ENCODE peak calls at places on chromosomes 7 and 10, in nine cellular contexts. N is EL; T is NCI-H1417; D is stimulated activated naive CD8-positive, alpha-beta T cell treated with anti-CD3 and anti-CD28 coated beads, Interleukin-15, Interleukin-2, amounts not matched to agents 100 U/mL and 50 U/mL, for 24 hours; I is activated B cell treated with CpG ODN at 0.5 μM for 24 hours; P is activated naive CD8-positive, alpha-beta T cell treated with anti-CD3 and anti-CD28 coated beads, Interleukin-2, amount 50 U/mL, for 16 hours; R is stimulated activated CD4-positive, alpha-beta T cell treated with anti-CD3 and anti-CD28 coated beads, Interleukin-1b, Interleukin-23, amount 100 ng/mL, for 48 hours; V is fibroblast of pulmonary artery; J is activated effector memory CD4-positive, alpha-beta T cell treated with anti-CD3 and anti-CD28 coated beads, Interleukin-2, amount 50 U/mL, for 16 hours. K is an unnamed sample.

GRCh38 chr7:17497136-17497535 is 198.7 kb downstream of the AHR start:
- DNase-seq in N (no peak), T (no peak), D (no peak), I (no peak), P (no peak), R (no peak), V (peak), J (no peak), K (no peak)

GRCh38 chr10:66550351-66550750 is 375.5 kb upstream of the LRRTM3 start:
- DNase-seq in N (no peak), T (no peak), D (no peak), I (no peak), P (no peak), R (no peak), V (no peak), J (no peak), K (no peak)

GRCh38 chr7:786472-787255 is 45.6 kb upstream of the SUN1 start:
- DNase-seq in N (peak), T (peak), D (peak), I (peak), P (peak), R (peak), V (peak), J (peak), K (peak)

GRCh38 chr10:4355346-4355745 is 470.7 kb upstream of the AKR1E2 start:
- DNase-seq in N (peak), T (no peak), D (no peak), I (no peak), P (no peak), R (no peak), V (no peak), J (no peak), K (no peak)

GRCh38 chr10:58662314-58662713 is 149.6 kb downstream of the BICC1 start:
- DNase-seq in N (peak), T (no peak), D (no peak), I (no peak), P (no peak), R (no peak), V (peak), J (no peak), K (no peak)

GRCh38 chr10:99850041-99850766 is 67.8 kb downstream of the ABCC2 start:
- DNase-seq in N (no peak), T (no peak), D (no peak), I (no peak), P (no peak), R (no peak), V (no peak), J (no peak), K (no peak)

GRCh38 chr10:70498970-70499828 is 20.6 kb downstream of the PALD1 start:
- DNase-seq in N (no peak), T (no peak), D (no peak), I (no peak), P (no peak), R (no peak), V (no peak), J (no peak), K (no peak)

GRCh38 chr10:101287922-101288638 is 58.8 kb upstream of the LBX1 start:
- DNase-seq in N (peak), T (peak), D (peak), I (no peak), P (no peak), R (no peak), V (peak), J (no peak), K (no peak)

GRCh38 chr10:132196178-132197113 is 9.7 kb downstream of the DPYSL4 start:
- DNase-seq in N (no peak), T (no peak), D (no peak), I (no peak), P (no peak), R (no peak), V (no peak), J (no peak), K (no peak)

GRCh38 chr7:40455485-40455884 is 320.7 kb downstream of the SUGCT start:
- DNase-seq in N (no peak), T (no peak), D (no peak), I (no peak), P (no peak), R (no peak), V (peak), J (no peak), K (no peak)

GRCh38 chr10:72030762-72031543 is 57.4 kb downstream of the SPOCK2 start:
- DNase-seq in N (no peak), T (no peak), D (no peak), I (no peak), P (no peak), R (no peak), V (peak), J (no peak), K (no peak)

GRCh38 chr7:142030846-142031245 is 35.2 kb downstream of the MGAM start:
- DNase-seq in N (no peak), T (no peak), D (no peak), I (no peak), P (no peak), R (no peak), V (no peak), J (no peak), K (no peak)